ENCODE peak calls at places on chromosomes 3 and 15, in ten cellular contexts. B is thoracic aorta; C is dorsolateral prefrontal cortex; R is cardiac muscle cell; F is CD4-positive, alpha-beta memory T cell; K is esophagus squamous epithelium; L is aorta; U is A549; W is naive thymus-derived CD4-positive, alpha-beta T cell; A is effector memory CD4-positive, alpha-beta T cell. M is an unnamed sample.
A peak's percentile ranks its signal among the peaks of the same experiment; 100 is the strongest.

GRCh38 chr15:100114100-100114499 is 227.7 kb downstream of the ADAMTS17 start:
- DNase-seq in B (peak; percentile 54), C (peak; percentile 58), R (peak; percentile 66), F (no peak), K (no peak), L (peak; percentile 89), U (no peak), W (no peak), A (no peak), M (no peak)

GRCh38 chr15:67444100-67444499 is 76.8 kb upstream of the C15orf61 start:
- DNase-seq in B (no peak), C (no peak), R (no peak), F (no peak), K (no peak), L (no peak), U (no peak), W (no peak), A (no peak), M (no peak)

GRCh38 chr3:119891944-119892721 is 110.2 kb downstream of the NR1I2 start:
- DNase-seq in B (no peak), C (no peak), R (peak; percentile 79), F (peak; percentile 62), K (no peak), L (no peak), U (peak; percentile 8), W (peak; percentile 44), A (no peak), M (no peak)

GRCh38 chr15:48834756-48835155 is 23.9 kb upstream of the CEP152 start:
- DNase-seq in B (no peak), C (no peak), R (no peak), F (no peak), K (no peak), L (no peak), U (no peak), W (no peak), A (no peak), M (no peak)

GRCh38 chr3:183353421-183353820 is 75.0 kb downstream of the MCF2L2 start:
- DNase-seq in B (no peak), C (no peak), R (no peak), F (no peak), K (no peak), L (no peak), U (no peak), W (no peak), A (no peak), M (no peak)

GRCh38 chr3:136750922-136751258 is 1.3 kb downstream of the STAG1 start:
- DNase-seq in B (no peak), C (no peak), R (no peak), F (no peak), K (no peak), L (no peak), U (no peak), W (no peak), A (no peak), M (no peak)

GRCh38 chr15:92657486-92657885 is 1.9 kb upstream of the FAM174B start:
- DNase-seq in B (no peak), C (no peak), R (no peak), F (no peak), K (no peak), L (no peak), U (no peak), W (no peak), A (no peak), M (no peak)

GRCh38 chr15:101560722-101561583 is 71.4 kb upstream of the PCSK6 start:
- DNase-seq in B (no peak), C (no peak), R (no peak), F (no peak), K (no peak), L (no peak), U (no peak), W (no peak), A (no peak), M (no peak)

DNA sequence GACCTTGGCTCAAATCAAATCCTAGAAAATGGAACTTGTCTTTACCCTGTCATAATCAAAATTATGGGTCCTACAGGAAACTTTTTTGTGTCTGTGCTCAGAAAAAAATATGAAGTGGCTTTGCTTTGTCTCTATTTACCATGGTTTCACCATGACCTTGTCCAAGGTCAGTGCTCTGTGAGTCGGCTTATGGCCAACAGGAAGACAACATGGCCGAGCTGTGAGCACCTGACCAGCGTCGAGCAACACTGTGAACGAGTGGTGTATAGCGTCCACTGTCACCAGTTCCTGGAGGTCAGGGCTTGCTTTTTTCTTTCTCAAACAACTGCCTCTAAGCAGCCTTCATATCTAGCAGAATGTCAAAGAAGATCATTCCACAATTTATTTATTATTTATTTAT is 67.9 kb downstream of the MYO1E start:
- DNase-seq in B (no peak), C (no peak), R (no peak), F (no peak), K (no peak), L (no peak), U (no peak), W (no peak), A (no peak), M (no peak)
- H3K27ac ChIP-seq in B (peak overlapping the region; percentile 40), C (no peak overlapping the region), R (no peak overlapping the region), F (no peak overlapping the region), K (no peak overlapping the region), L (no peak overlapping the region), U (peak overlapping the region; percentile 95), W (no peak overlapping the region), A (no peak overlapping the region), M (peak overlapping the region; percentile 14)

GRCh38 chr15:77864211-77865105 is 213.1 kb downstream of the TBC1D2B start:
- DNase-seq in B (no peak), C (no peak), R (peak; percentile 53), F (no peak), K (no peak), L (no peak), U (no peak), W (no peak), A (no peak), M (no peak)
- H3K27ac ChIP-seq in B (no peak overlapping the region), C (no peak overlapping the region), R (no peak overlapping the region), F (no peak overlapping the region), K (no peak overlapping the region), L (no peak overlapping the region), U (no peak overlapping the region), W (no peak overlapping the region), A (no peak overlapping the region), M (no peak overlapping the region)

GRCh38 chr15:82829234-82829633 is 19.8 kb downstream of the WHAMM start:
- DNase-seq in B (no peak), C (no peak), R (no peak), F (no peak), K (no peak), L (no peak), U (no peak), W (no peak), A (no peak), M (no peak)

GRCh38 chr15:82830427-82831173 is 21.2 kb downstream of the WHAMM start:
- DNase-seq in B (no peak), C (no peak), R (no peak), F (no peak), K (no peak), L (no peak), U (no peak), W (no peak), A (no peak), M (no peak)

GRCh38 chr15:82831894-82832600 is 22.6 kb downstream of the WHAMM start:
- DNase-seq in B (no peak), C (no peak), R (no peak), F (no peak), K (no peak), L (no peak), U (no peak), W (no peak), A (no peak), M (no peak)

GRCh38 chr15:82832601-82833209 is 23.3 kb downstream of the WHAMM start:
- DNase-seq in B (no peak), C (peak; percentile 56), R (no peak), F (no peak), K (no peak), L (no peak), U (peak; percentile 87), W (no peak), A (no peak), M (no peak)

GRCh38 chr15:82828064-82828463 is 18.6 kb downstream of the WHAMM start:
- DNase-seq in B (no peak), C (no peak), R (no peak), F (no peak), K (no peak), L (no peak), U (no peak), W (no peak), A (no peak), M (no peak)
- H3K27ac ChIP-seq in B (no peak overlapping the region), C (no peak overlapping the region), R (no peak overlapping the region), F (no peak overlapping the region), K (no peak overlapping the region), L (no peak overlapping the region), U (no peak overlapping the region), W (no peak overlapping the region), A (no peak overlapping the region), M (no peak overlapping the region)

GRCh38 chr3:54122802-54123537 is 618 bp downstream of the CACNA2D3 start:
- DNase-seq in B (no peak), C (no peak), R (no peak), F (no peak), K (no peak), L (no peak), U (no peak), W (no peak), A (no peak), M (no peak)

GRCh38 chr3:54123538-54124196 is 1.3 kb downstream of the CACNA2D3 start:
- DNase-seq in B (no peak), C (no peak), R (peak; percentile 11), F (no peak), K (no peak), L (no peak), U (no peak), W (no peak), A (no peak), M (no peak)

GRCh38 chr3:54122046-54122801 is at the start of gene CACNA2D3:
- DNase-seq in B (no peak), C (no peak), R (peak; percentile 71), F (no peak), K (no peak), L (no peak), U (no peak), W (no peak), A (no peak), M (peak; percentile 46)

GRCh38 chr3:54121404-54122045 is 827 bp upstream of the CACNA2D3 start:
- DNase-seq in B (no peak), C (no peak), R (peak; percentile 53), F (no peak), K (no peak), L (no peak), U (no peak), W (no peak), A (no peak), M (no peak)

DNA sequence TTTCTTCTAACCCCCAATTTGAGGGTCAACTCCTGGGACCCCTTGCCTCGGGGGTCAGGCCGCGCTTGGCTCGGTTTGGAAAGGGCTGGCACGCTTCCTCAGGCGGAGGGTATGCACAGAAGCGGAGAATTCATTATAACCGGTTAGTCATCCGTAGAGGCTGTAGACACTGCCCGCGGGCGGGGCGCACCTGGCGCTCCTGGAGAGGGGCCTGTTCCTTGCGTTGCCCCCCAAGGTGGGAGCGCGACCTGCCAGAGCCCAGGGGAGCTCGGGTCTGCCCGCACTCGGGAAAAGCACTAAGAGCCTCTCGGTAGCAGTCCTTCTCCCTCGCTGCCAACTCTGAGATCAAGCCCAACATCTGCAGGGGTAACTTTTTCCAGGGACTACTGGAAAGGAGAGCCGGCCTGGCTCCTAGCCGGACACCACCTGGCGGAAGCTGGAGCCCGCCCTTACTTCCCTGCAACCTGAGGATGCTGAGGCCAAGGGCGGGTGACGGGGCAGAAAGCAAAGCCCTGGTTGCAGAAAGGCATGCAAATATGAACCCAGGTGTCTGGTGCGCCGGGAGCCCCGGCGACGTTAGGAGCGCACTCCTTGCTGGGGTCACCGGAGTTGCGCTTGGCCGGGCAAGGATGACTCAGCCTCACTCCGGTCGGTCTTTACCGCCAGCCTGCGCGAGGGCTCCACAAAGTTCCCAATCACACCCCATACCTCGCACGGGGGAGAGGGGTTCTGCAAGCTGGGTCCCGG is 1.5 kb upstream of the CACNA2D3 start:
- DNase-seq in B (no peak), C (no peak), R (peak; percentile 32), F (no peak), K (no peak), L (no peak), U (no peak), W (no peak), A (no peak), M (no peak)
- H3K27ac ChIP-seq in B (no peak overlapping the region), C (peak overlapping the region; percentile 70), R (no peak overlapping the region), F (no peak overlapping the region), K (no peak overlapping the region), L (no peak overlapping the region), U (no peak overlapping the region), W (no peak overlapping the region), A (no peak overlapping the region), M (no peak overlapping the region)

M was measured in substantia nigra.